ENCODE peak calls at places on chromosomes 6 and 20, in eight cellular contexts. U, F, D, J, T, A, S and E are unnamed samples.

GRCh38 chr6:130559166-130559565 is 193.3 kb downstream of the TMEM200A start:
- DNase-seq in U (no peak), F (peak; percentile 3), D (no peak), J (no peak), T (no peak), A (no peak), S (no peak), E (no peak)

GRCh38 chr6:41284726-41285125 is 1.8 kb downstream of the TREM1 start:
- DNase-seq in U (no peak), F (peak; percentile 68), D (no peak), J (no peak), T (peak; percentile 20), A (no peak), S (peak; percentile 45), E (peak; percentile 79)

GRCh38 chr20:43904778-43905177 is 9.9 kb upstream of the TOX2 start:
- DNase-seq in U (no peak), F (no peak), D (no peak), J (no peak), T (no peak), A (no peak), S (no peak), E (no peak)

GRCh38 chr20:58229198-58229802 is 847 bp upstream of the ANKRD60 start:
- DNase-seq in U (peak; percentile 18), F (no peak), D (peak; percentile 85), J (no peak), T (peak; percentile 57), A (no peak), S (peak; percentile 73), E (no peak)

GRCh38 chr6:39752835-39753744 is 27.9 kb upstream of the KIF6 start:
- DNase-seq in U (no peak), F (no peak), D (no peak), J (no peak), T (no peak), A (no peak), S (no peak), E (no peak)

GRCh38 chr20:8161262-8162071 is 29.4 kb downstream of the PLCB1 start:
- DNase-seq in U (no peak), F (peak; percentile 77), D (no peak), J (no peak), T (peak; percentile 23), A (no peak), S (no peak), E (no peak)

GRCh38 chr20:51529027-51529749 is 13.3 kb downstream of the NFATC2 start:
- DNase-seq in U (no peak), F (peak; percentile 13), D (no peak), J (no peak), T (peak; percentile 74), A (no peak), S (no peak), E (no peak)

GRCh38 chr6:30507849-30508843 is 18.8 kb downstream of the HLA-E start:
- DNase-seq in U (no peak), F (no peak), D (peak; percentile 9), J (no peak), T (no peak), A (no peak), S (no peak), E (no peak)

GRCh38 chr6:42724825-42725224 is 2.4 kb upstream of the PRPH2 start:
- DNase-seq in U (no peak), F (no peak), D (no peak), J (no peak), T (no peak), A (no peak), S (no peak), E (no peak)

GRCh38 chr6:168909288-168909687 is 344.4 kb downstream of the THBS2 start:
- DNase-seq in U (no peak), F (no peak), D (peak; percentile 20), J (no peak), T (no peak), A (no peak), S (no peak), E (no peak)

GRCh38 chr6:32045811-32046449 is 7.7 kb downstream of the CYP21A2 start:
- DNase-seq in U (no peak), F (no peak), D (peak; percentile 52), J (no peak), T (no peak), A (no peak), S (no peak), E (no peak)

GRCh38 chr6:51213806-51214205 is 395.1 kb downstream of the TFAP2B start:
- DNase-seq in U (peak; percentile 54), F (no peak), D (peak; percentile 78), J (no peak), T (no peak), A (peak; percentile 7), S (peak; percentile 37), E (no peak)

GRCh38 chr6:44067073-44067759 is 60.0 kb downstream of the MRPL14 start:
- DNase-seq in U (no peak), F (no peak), D (no peak), J (no peak), T (peak; percentile 63), A (no peak), S (no peak), E (no peak)

GRCh38 chr6:51855310-51856082 is 231.9 kb downstream of the PKHD1 start:
- DNase-seq in U (peak; percentile 93), F (peak; percentile 70), D (peak; percentile 79), J (peak; percentile 30), T (peak; percentile 67), A (peak; percentile 44), S (peak; percentile 93), E (peak; percentile 41)

GRCh38 chr20:50652702-50653294 is 38.5 kb downstream of the RIPOR3 start:
- DNase-seq in U (no peak), F (peak; percentile 25), D (no peak), J (no peak), T (peak; percentile 77), A (no peak), S (no peak), E (no peak)

GRCh38 chr6:63554782-63555181 is 17.5 kb upstream of the LOC128125822 start:
- DNase-seq in U (no peak), F (no peak), D (no peak), J (no peak), T (no peak), A (no peak), S (no peak), E (no peak)

GRCh38 chr20:57179265-57179664 is 87.2 kb downstream of the BMP7 start:
- DNase-seq in U (no peak), F (peak; percentile 47), D (peak; percentile 66), J (no peak), T (no peak), A (no peak), S (no peak), E (peak; percentile 84)

GRCh38 chr20:37406010-37406998 is 60.4 kb downstream of the SRC start:
- DNase-seq in U (peak; percentile 85), F (peak; percentile 75), D (peak; percentile 76), J (no peak), T (peak; percentile 28), A (no peak), S (no peak), E (peak; percentile 18)

GRCh38 chr6:166566026-166567011 is 20.2 kb downstream of the RAMACL start:
- DNase-seq in U (no peak), F (no peak), D (peak; percentile 38), J (no peak), T (no peak), A (no peak), S (no peak), E (no peak)
- H3K9ac ChIP-seq in U (no peak overlapping the region), F (peak overlapping the region; percentile 43), D (no peak overlapping the region), J (no peak overlapping the region), T (no peak overlapping the region), A (no peak overlapping the region), S (no peak overlapping the region), E (peak overlapping the region; percentile 24)

DNA sequence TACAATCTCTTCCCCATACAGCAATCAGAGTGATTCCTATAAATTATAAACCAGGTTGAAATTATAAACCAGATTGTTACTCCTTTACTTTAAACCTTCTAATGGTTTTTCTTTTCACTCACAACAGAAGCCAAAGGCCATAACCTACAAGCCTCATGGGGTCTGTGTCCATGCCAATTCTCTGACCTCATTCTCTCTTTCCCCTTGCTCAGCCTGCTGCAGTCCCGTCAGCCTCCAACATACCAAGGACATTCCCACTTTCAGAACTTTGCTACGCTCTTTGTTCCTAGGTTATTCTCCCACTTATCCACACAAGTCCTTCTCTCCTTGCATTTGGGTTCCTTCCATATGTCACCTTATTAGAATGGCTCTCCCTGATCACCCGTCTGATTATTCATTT is 277.9 kb upstream of the TCF21 start:
- DNase-seq in U (no peak), F (no peak), D (no peak), J (no peak), T (no peak), A (no peak), S (no peak), E (no peak)
- H3K9ac ChIP-seq in U (no peak overlapping the region), F (peak overlapping the region; percentile 69), D (no peak overlapping the region), J (no peak overlapping the region), T (peak overlapping the region; percentile 65), A (no peak overlapping the region), S (no peak overlapping the region), E (no peak overlapping the region)

GRCh38 chr20:38446441-38447209 is 11.5 kb upstream of the SNHG17 start:
- DNase-seq in U (peak; percentile 97), F (peak; percentile 93), D (peak; percentile 96), J (peak; percentile 92), T (peak; percentile 94), A (peak; percentile 80), S (peak; percentile 95), E (peak; percentile 84)
- H3K9ac ChIP-seq in U (peak overlapping the region; percentile 98), F (peak overlapping the region; percentile 98), D (peak overlapping the region; percentile 92), J (peak overlapping the region; percentile 96), T (peak overlapping the region; percentile 80), A (peak overlapping the region; percentile 52), S (peak overlapping the region; percentile 77), E (peak overlapping the region; percentile 82)

DNA sequence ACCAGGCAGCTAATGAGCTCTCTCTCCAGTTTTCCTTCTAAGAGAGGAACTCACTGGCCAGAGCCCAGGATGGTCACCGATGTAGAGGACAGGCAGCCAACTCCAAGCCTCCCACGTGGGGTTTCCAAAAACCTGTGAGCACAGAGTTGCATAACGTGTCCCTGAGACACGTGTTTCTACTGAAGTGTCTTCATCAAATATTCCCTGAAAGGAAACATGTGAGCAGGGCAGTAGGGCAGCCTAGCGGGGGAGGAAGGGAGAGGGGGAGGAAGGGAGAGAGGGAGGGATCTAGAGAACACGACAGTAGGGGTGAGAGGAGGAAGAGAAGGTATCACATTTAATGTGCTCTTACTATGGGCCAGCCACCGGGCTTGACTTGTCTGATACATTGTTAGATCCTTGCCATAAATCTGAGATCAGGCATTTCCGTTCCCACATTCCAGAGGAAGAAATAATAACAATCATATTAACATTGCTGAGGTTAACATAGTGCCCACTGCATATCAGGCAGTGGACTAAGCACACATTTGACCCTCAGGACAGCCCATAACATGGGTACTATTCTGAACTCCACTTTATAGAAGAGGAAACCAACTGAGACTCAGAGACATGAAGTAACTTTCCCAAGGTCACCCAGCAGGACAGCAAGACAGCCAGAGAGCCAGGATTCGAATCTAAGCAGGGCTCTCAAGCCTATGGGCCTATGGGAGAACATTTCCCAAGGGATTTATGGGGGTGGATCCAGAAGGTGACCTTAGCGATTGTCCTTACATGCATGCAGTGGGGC is 4.5 kb upstream of the SYS1 start:
- DNase-seq in U (no peak), F (peak; percentile 95), D (peak; percentile 45), J (no peak), T (peak; percentile 73), A (no peak), S (no peak), E (peak; percentile 84)
- H3K9ac ChIP-seq in U (no peak overlapping the region), F (peak overlapping the region; percentile 55), D (no peak overlapping the region), J (peak overlapping the region; percentile 48), T (peak overlapping the region; percentile 2), A (peak overlapping the region; percentile 22), S (no peak overlapping the region), E (peak overlapping the region; percentile 83)

GRCh38 chr6:620950-621349 is 36.0 kb downstream of the HUS1B start:
- DNase-seq in U (no peak), F (no peak), D (no peak), J (no peak), T (no peak), A (no peak), S (no peak), E (no peak)
- H3K9ac ChIP-seq in U (no peak overlapping the region), F (no peak overlapping the region), D (no peak overlapping the region), J (no peak overlapping the region), T (no peak overlapping the region), A (no peak overlapping the region), S (no peak overlapping the region), E (no peak overlapping the region)